ENCODE peak calls at places on chromosomes 13 and 19, in ten cellular contexts. Z is GM12878, G is PC-9, B is ovary, D is AG04450, N is A673, E is fibroblast of the aortic adventitia, X is left ventricle myocardium inferior, A is heart left ventricle, Y is transverse colon. V is an unnamed sample.

GRCh38 chr19:18479964-18480723 is 41.7 kb downstream of the ELL start:
- DNase-seq in Z (no peak), G (no peak), B (peak; percentile 67), D (no peak), N (no peak), E (peak; percentile 77), X (peak; percentile 70), A (peak; percentile 61), Y (peak; percentile 68), V (no peak)

GRCh38 chr13:52070929-52071523 is 46.5 kb downstream of the UTP14C start:
- DNase-seq in Z (no peak), G (no peak), B (no peak), D (no peak), N (peak; percentile 25), E (peak; percentile 57), X (no peak), A (no peak), Y (no peak), V (no peak)

GRCh38 chr13:51721485-51721884 is 82.5 kb downstream of the DHRS12 start:
- DNase-seq in Z (peak; percentile 53), G (no peak), B (no peak), D (no peak), N (no peak), E (peak; percentile 33), X (peak; percentile 34), A (peak; percentile 47), Y (no peak), V (no peak)

GRCh38 chr19:2490659-2491058 is 14.7 kb downstream of the GADD45B start:
- DNase-seq in Z (no peak), G (no peak), B (no peak), D (no peak), N (no peak), E (no peak), X (no peak), A (no peak), Y (no peak), V (no peak)

GRCh38 chr13:113408562-113408961 is 44.6 kb upstream of the GRTP1 start:
- DNase-seq in Z (no peak), G (no peak), B (peak; percentile 1), D (no peak), N (no peak), E (no peak), X (no peak), A (no peak), Y (no peak), V (no peak)

GRCh38 chr13:93262729-93263128 is 36.1 kb downstream of the GPC6 start:
- DNase-seq in Z (no peak), G (no peak), B (no peak), D (no peak), N (peak; percentile 77), E (peak; percentile 58), X (no peak), A (no peak), Y (no peak), V (no peak)

GRCh38 chr19:47106819-47107200 is 6.8 kb downstream of the ZC3H4 start:
- DNase-seq in Z (no peak), G (no peak), B (no peak), D (no peak), N (no peak), E (peak; percentile 79), X (no peak), A (no peak), Y (no peak), V (no peak)

GRCh38 chr19:7679017-7679720 is 1.5 kb upstream of the TRAPPC5 start:
- DNase-seq in Z (no peak), G (no peak), B (no peak), D (no peak), N (peak; percentile 37), E (no peak), X (no peak), A (no peak), Y (peak; percentile 43), V (peak; percentile 41)

GRCh38 chr13:48411281-48412099 is 1.4 kb downstream of the LPAR6 start:
- DNase-seq in Z (no peak), G (no peak), B (no peak), D (no peak), N (peak; percentile 34), E (peak; percentile 29), X (no peak), A (no peak), Y (no peak), V (no peak)

GRCh38 chr19:35940839-35941238 is 4.7 kb downstream of the LRFN3 start:
- DNase-seq in Z (no peak), G (no peak), B (no peak), D (no peak), N (no peak), E (no peak), X (no peak), A (no peak), Y (no peak), V (no peak)

GRCh38 chr19:33175886-33176669 is 18.1 kb upstream of the LRP3 start:
- DNase-seq in Z (no peak), G (peak; percentile 39), B (peak; percentile 47), D (no peak), N (peak; percentile 30), E (peak; percentile 43), X (no peak), A (no peak), Y (no peak), V (peak; percentile 62)

GRCh38 chr13:95948646-95949045 is 104.6 kb downstream of the UGGT2 start:
- DNase-seq in Z (no peak), G (no peak), B (no peak), D (no peak), N (peak; percentile 83), E (peak; percentile 15), X (no peak), A (no peak), Y (no peak), V (peak; percentile 63)

GRCh38 chr13:24217601-24218281 is 57.2 kb downstream of the SPATA13 start:
- DNase-seq in Z (no peak), G (no peak), B (no peak), D (no peak), N (no peak), E (peak; percentile 5), X (no peak), A (no peak), Y (peak; percentile 80), V (no peak)

GRCh38 chr13:113125506-113126264 is 3.1 kb downstream of the F10 start:
- DNase-seq in Z (no peak), G (no peak), B (peak; percentile 23), D (no peak), N (no peak), E (no peak), X (no peak), A (peak; percentile 10), Y (no peak), V (peak; percentile 4)

GRCh38 chr13:25352230-25352629 is 19.5 kb upstream of the ATP8A2 start:
- DNase-seq in Z (no peak), G (no peak), B (no peak), D (no peak), N (no peak), E (peak; percentile 10), X (no peak), A (no peak), Y (no peak), V (no peak)

DNA sequence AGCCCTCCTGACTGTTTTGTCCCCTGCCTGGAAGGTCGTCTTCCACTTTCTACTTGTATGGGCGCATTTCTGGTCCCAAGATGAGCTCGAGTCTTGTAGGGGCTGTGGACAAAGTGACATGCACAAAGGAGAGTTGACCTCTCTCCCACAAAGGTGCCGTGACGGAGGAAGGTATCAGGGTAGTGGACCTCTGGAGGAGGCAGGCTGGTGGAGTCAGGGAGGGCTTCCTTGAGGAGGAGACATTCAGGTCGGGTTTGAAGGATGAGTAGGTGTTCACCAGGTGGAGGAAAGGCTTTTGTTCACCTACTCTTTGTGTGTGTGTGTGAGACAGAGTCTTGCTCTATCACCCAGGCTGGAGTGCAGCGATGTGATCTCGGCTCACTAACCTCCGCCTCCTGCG is 1.7 kb downstream of the CYTH2 start:
- DNase-seq in Z (no peak), G (no peak), B (no peak), D (no peak), N (no peak), E (no peak), X (no peak), A (no peak), Y (no peak), V (no peak)
- H3K4me3 ChIP-seq in Z (no peak overlapping the region), G (no peak overlapping the region), B (no peak overlapping the region), D (no peak overlapping the region), N (no peak overlapping the region), E (peak overlapping the region; percentile 3), X (peak overlapping the region; percentile 96), A (no peak overlapping the region), Y (no peak overlapping the region), V (no peak overlapping the region)

DNA sequence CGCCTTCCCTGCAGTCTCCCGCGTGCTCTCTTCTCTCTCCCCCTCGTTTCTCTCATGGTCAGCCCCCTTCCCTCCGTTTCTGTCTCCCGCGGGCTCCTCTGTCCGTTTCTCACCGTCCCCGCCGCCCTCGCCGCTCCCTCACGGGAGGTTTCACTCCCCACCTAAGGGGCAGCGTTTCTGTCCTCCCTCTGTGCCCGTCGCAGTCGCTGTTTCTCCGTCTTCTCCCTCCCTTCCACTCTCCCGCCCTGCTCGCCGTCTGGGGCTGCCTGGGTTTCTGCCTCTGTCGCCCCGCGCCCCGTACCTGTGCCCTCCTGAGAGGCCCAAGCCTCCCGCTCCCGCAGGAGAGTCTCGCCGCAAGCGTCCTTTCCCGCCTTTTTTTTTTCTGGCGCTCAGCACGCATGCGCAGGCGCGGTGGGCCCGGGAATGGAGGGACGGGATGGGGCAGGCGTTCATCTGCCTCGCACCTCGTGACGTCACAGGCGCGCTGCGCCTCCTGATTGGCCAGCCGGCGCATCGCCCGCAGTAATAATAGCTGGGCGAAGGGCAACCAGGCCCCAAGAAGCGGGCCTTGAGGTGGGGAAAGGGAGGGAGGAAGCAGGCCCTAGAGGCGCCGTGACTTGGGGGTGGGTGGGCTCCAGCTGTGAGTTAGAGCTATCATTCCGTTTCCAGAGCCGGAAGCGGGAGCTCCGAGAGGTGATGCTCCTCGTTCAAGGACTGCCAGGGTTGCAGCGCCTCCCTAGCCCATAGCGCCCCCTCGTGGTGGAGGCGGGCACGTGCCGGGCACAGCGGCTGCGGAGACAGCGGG is 15.4 kb downstream of the SSC5D start:
- DNase-seq in Z (peak; percentile 80), G (peak; percentile 62), B (peak; percentile 94), D (peak; percentile 80), N (peak; percentile 90), E (peak; percentile 90), X (peak; percentile 93), A (peak; percentile 94), Y (peak; percentile 92), V (peak; percentile 95)
- H3K4me3 ChIP-seq in Z (peak overlapping the region; percentile 43), G (peak overlapping the region; percentile 27), B (peak overlapping the region; percentile 17), D (peak overlapping the region; percentile 69), N (no peak overlapping the region), E (peak overlapping the region; percentile 67), X (peak overlapping the region; percentile 69), A (no peak overlapping the region), Y (no peak overlapping the region), V (peak overlapping the region; percentile 34)

DNA sequence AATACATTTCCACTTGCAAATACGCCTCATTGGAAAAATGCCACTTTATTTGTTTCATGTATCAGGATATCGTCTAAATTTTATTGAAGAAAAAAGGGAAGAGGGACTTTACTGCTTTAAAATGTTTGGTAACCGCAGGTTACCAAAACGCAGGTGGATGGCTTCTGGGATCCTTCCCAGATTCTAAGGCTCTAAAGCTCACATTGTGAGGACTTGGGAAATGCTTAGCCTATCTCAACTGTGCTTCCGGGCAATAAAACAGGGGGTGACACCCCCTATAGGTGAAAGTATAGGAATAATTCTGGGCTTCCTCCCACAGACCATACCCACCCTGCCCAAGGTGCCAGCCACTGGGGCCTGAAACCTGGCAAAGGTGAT is 73.2 kb upstream of the IPO5 start:
- DNase-seq in Z (no peak), G (no peak), B (no peak), D (no peak), N (peak; percentile 30), E (no peak), X (no peak), A (no peak), Y (no peak), V (no peak)
- H3K4me3 ChIP-seq in Z (no peak overlapping the region), G (no peak overlapping the region), B (no peak overlapping the region), D (no peak overlapping the region), N (no peak overlapping the region), E (no peak overlapping the region), X (no peak overlapping the region), A (no peak overlapping the region), Y (no peak overlapping the region), V (no peak overlapping the region)

GRCh38 chr13:33256148-33256547 is 29.4 kb downstream of the STARD13 start:
- DNase-seq in Z (no peak), G (no peak), B (no peak), D (no peak), N (no peak), E (no peak), X (no peak), A (no peak), Y (no peak), V (no peak)
- H3K4me3 ChIP-seq in Z (no peak overlapping the region), G (no peak overlapping the region), B (no peak overlapping the region), D (no peak overlapping the region), N (no peak overlapping the region), E (no peak overlapping the region), X (no peak overlapping the region), A (no peak overlapping the region), Y (no peak overlapping the region), V (no peak overlapping the region)

V was measured in BE2C.